ENCODE peak calls at places on chromosomes 2 and 18, in seven cellular contexts. C is K562, S is GM12878, L is HCT116, P is HepG2, K is SK-N-SH, R is H1. E is an unnamed sample. For H3K4me1, the result is how much of the 10 kb centered on the place peaks cover.

GRCh38 chr2:239662413-239663120 is 261.7 kb upstream of the HDAC4 start:
- DNase-seq in C (no peak), S (no peak), L (no peak), P (no peak), K (no peak), R (no peak), E (no peak)

GRCh38 chr18:48922203-48922800 is 28.5 kb downstream of the SMAD7 start:
- DNase-seq in C (no peak), S (no peak), L (no peak), P (no peak), K (no peak), R (no peak), E (no peak)

GRCh38 chr2:12539306-12539705 is 177.4 kb upstream of the TRIB2 start:
- DNase-seq in C (no peak), S (no peak), L (no peak), P (no peak), K (no peak), R (no peak), E (no peak)

GRCh38 chr2:168034586-168034985 is 212.8 kb downstream of the STK39 start:
- DNase-seq in C (no peak), S (no peak), L (no peak), P (no peak), K (no peak), R (no peak), E (no peak)

GRCh38 chr2:209074711-209075110 is 349.1 kb upstream of the MAP2 start:
- DNase-seq in C (no peak), S (no peak), L (no peak), P (no peak), K (no peak), R (no peak), E (no peak)

GRCh38 chr2:126784636-126785035 is 114.1 kb upstream of the TEX51 start:
- DNase-seq in C (no peak), S (no peak), L (no peak), P (no peak), K (no peak), R (no peak), E (no peak)

GRCh38 chr2:218073185-218073584 is 4.1 kb downstream of the RUFY4 start:
- DNase-seq in C (no peak), S (no peak), L (no peak), P (no peak), K (no peak), R (no peak), E (no peak)

GRCh38 chr2:85601771-85602475 is 575 bp downstream of the TMEM150A start:
- DNase-seq in C (peak), S (no peak), L (no peak), P (peak), K (peak), R (no peak), E (no peak)

GRCh38 chr2:205768341-205768740 is 86.0 kb downstream of the NRP2 start:
- DNase-seq in C (no peak), S (no peak), L (no peak), P (no peak), K (no peak), R (no peak), E (no peak)

GRCh38 chr18:48866028-48866733 is 84.6 kb downstream of the SMAD7 start:
- DNase-seq in C (no peak), S (no peak), L (no peak), P (no peak), K (peak), R (no peak), E (no peak)

GRCh38 chr2:68716948-68717661 is 17.5 kb upstream of the ARHGAP25 start:
- DNase-seq in C (no peak), S (no peak), L (no peak), P (no peak), K (no peak), R (no peak), E (no peak)

GRCh38 chr2:1613731-1614354 is 130.5 kb downstream of the PXDN start:
- DNase-seq in C (no peak), S (no peak), L (no peak), P (no peak), K (no peak), R (no peak), E (no peak)

GRCh38 chr18:11148655-11149440 is 521 bp downstream of the PIEZO2 start:
- DNase-seq in C (no peak), S (no peak), L (no peak), P (no peak), K (no peak), R (no peak), E (no peak)

GRCh38 chr18:57581301-57581934 is 5.1 kb downstream of the FECH start:
- DNase-seq in C (no peak), S (peak), L (no peak), P (no peak), K (no peak), R (no peak), E (no peak)

GRCh38 chr18:45997689-45998088 is 30.6 kb upstream of the EPG5 start:
- DNase-seq in C (no peak), S (no peak), L (no peak), P (no peak), K (no peak), R (no peak), E (no peak)

GRCh38 chr2:145410096-145410495 is 890.2 kb upstream of the ZEB2 start:
- DNase-seq in C (no peak), S (no peak), L (no peak), P (no peak), K (no peak), R (no peak), E (no peak)

GRCh38 chr2:224190871-224191270 is 151.8 kb upstream of the SERPINE2 start:
- DNase-seq in C (no peak), S (no peak), L (no peak), P (no peak), K (no peak), R (no peak), E (no peak)

GRCh38 chr18:31942301-31942998 is 478 bp downstream of the TRAPPC8 start:
- DNase-seq in C (peak), S (no peak), L (no peak), P (no peak), K (peak), R (no peak), E (no peak)

GRCh38 chr2:205683179-205683978 is 1.1 kb downstream of the NRP2 start:
- DNase-seq in C (no peak), S (no peak), L (no peak), P (no peak), K (no peak), R (no peak), E (no peak)

GRCh38 chr2:42049411-42050349 is 1.9 kb downstream of the PKDCC start:
- DNase-seq in C (no peak), S (no peak), L (no peak), P (no peak), K (no peak), R (no peak), E (no peak)

GRCh38 chr2:186841940-186842339 is 7.0 kb downstream of the ZSWIM2 start:
- DNase-seq in C (no peak), S (no peak), L (no peak), P (no peak), K (no peak), R (no peak), E (no peak)

GRCh38 chr2:140509765-140510164 is 1621.1 kb downstream of the LRP1B start:
- DNase-seq in C (no peak), S (no peak), L (no peak), P (no peak), K (no peak), R (no peak), E (no peak)

GRCh38 chr2:227326783-227327182 is 1.7 kb downstream of the MFF start:
- DNase-seq in C (no peak), S (no peak), L (no peak), P (no peak), K (no peak), R (no peak), E (no peak)

GRCh38 chr18:5498452-5498851 is 45.3 kb downstream of the EPB41L3 start:
- DNase-seq in C (no peak), S (no peak), L (no peak), P (no peak), K (no peak), R (no peak), E (no peak)

GRCh38 chr2:170972508-170973224 is 43.6 kb downstream of the GORASP2 start:
- DNase-seq in C (no peak), S (no peak), L (no peak), P (no peak), K (peak), R (no peak), E (no peak)

GRCh38 chr2:205806126-205806905 is 124.0 kb downstream of the NRP2 start:
- DNase-seq in C (no peak), S (no peak), L (no peak), P (peak), K (no peak), R (no peak), E (no peak)

GRCh38 chr2:47727956-47728355 is 55.0 kb upstream of the MSH6 start:
- DNase-seq in C (no peak), S (no peak), L (no peak), P (no peak), K (no peak), R (no peak), E (no peak)

GRCh38 chr2:134446431-134447091 is 192.7 kb downstream of the MGAT5 start:
- DNase-seq in C (no peak), S (no peak), L (no peak), P (no peak), K (no peak), R (no peak), E (no peak)

GRCh38 chr2:69177785-69178636 is 165.0 kb downstream of the ANTXR1 start:
- DNase-seq in C (peak), S (no peak), L (peak), P (peak), K (peak), R (peak), E (peak)

GRCh38 chr2:234548720-234549420 is 52.0 kb upstream of the ARL4C start:
- DNase-seq in C (no peak), S (no peak), L (no peak), P (no peak), K (no peak), R (no peak), E (no peak)

GRCh38 chr2:130768191-130768855 is 13.0 kb downstream of the AMER3 start:
- DNase-seq in C (peak), S (no peak), L (no peak), P (no peak), K (peak), R (no peak), E (no peak)

DNA sequence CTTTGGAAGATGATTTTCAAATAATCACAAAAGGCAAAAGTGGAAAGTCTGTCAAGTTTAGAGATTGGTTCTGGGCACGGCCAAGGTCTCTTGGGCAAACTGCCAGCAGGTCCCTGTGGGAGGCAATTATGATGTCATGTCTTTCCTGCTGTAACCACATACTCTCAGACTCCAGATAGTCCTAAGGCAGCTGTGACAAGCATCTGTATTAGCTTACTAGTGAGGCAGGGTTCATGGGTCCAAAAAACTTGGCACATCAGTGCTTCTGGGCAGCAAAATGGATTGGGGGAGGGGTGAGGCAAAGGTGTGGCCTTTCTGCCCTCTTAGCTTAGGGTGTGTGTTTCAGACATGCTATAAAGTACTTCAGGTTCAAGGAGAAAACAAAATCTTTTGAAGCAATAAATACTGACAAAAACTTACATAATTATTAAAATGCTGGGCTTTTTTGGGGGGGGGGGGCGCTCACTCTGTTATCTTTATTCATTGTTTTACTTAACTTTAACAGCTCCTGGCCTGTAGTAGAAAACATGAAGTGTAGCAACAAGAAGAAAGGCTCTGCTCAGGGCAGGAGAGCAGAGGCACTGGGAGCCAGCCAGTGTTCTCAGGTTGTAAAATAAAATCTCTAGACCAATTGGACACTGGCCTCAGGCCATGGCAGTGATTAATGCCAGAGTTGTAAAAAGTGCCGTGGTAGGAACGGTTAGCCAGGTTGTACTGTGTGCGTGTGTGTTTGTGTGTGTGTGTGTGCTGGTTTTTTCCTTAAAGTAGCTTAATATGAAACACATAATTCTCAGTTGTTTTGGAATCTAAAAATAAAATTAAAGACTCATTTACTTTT is 14.3 kb upstream of the TANC1 start:
- DNase-seq in C (no peak), S (no peak), L (no peak), P (peak), K (peak), R (no peak), E (no peak)
- TF ChIP-seq YY1 in C (no peak), S (no peak), L (no peak), P (no peak), K (no peak), R (no peak), E (no peak)

DNA sequence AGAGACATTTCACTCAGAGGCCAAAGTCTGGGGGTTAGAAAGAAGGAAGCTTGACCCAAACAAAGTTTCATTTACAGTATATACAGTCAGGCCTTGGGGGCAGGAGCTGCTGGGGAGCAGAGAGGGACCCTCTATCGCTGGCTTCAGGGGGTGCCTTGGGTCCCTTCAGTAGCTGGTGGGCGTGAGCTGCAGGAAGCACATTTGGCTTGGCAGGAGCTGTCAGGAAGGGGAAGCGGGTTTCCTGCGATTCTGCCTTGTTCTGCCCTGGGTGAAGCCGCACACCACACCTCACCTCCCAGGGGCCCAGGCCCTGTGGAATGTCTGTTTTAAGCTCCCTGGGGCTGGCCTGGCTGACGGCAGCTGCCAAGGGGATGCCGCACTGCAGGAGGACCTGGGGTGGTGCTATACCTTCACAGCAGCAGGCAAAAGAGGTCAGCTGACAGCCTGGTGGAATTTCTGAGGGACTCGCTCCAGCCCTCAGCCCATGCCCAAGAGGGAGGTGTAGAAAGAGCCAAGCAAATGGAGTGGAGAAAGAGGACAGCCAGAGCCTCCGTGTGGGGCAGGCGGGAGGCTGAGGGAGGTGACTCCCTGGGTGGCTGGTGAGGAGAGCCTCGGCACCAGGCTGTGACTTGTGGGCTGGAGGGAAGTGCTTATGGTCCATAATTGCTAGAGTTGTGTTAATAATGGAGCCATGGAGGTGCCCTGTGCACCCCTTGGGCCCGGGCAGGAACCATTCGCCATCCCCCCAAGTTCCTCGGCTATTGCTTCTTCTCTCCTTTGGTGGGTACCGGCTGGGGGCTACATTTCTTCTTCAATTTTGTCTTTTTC is 43.9 kb downstream of the PSD4 start:
- DNase-seq in C (no peak), S (no peak), L (no peak), P (peak), K (no peak), R (no peak), E (no peak)
- H3K4me1 ChIP-seq in C (under half), S (under half), L (under half), P (half or more), K (under half), R (under half), E (under half)

DNA sequence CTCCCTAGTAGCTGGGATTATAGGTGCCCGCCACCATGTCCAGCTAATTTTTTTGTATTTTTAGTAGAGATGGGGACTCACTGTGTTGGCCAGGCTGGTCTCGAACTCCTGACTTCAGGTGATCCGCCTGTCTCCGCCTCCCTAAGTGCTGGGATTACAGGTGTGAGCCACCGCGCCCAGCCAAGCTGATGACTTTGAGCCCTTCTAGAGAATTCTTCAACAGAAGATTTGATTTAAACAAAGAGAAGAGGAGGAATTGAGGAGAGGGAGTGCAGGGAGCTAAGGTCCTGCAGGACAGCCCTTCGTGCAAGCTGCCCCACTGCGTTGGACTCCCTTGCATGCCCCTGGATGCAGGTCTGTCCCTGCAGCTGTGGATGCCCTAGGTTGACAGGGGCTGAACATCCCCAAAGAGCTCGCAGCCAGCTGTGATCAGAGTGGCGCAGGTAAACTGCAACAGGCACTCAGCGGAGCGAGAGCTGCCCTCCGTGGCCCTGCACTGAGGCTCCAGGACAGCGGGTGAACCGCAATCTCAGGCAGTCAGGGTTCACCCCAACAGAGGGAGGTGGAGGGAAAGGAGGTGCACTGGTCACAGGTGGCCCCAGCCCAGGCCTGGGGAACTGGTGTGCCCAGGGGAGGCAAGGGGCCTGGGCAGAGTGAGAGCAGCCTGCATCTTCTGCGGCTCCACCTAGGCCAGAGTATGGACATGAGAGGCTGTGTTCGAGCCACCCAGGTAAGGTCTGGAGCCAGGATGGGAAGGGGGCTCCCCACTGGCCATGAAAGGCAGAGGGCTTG is 13.6 kb downstream of the ADRA2B start:
- DNase-seq in C (no peak), S (no peak), L (no peak), P (no peak), K (peak), R (no peak), E (no peak)
- TF ChIP-seq YY1 in C (no peak), S (no peak), L (no peak), P (no peak), K (no peak), R (no peak), E (no peak)

GRCh38 chr2:190920085-190920484 is 39.5 kb downstream of the GLS start:
- DNase-seq in C (no peak), S (no peak), L (no peak), P (no peak), K (no peak), R (no peak), E (no peak)
- H3K4me1 ChIP-seq in C (under half), S (under half), L (under half), P (under half), K (under half), R (under half), E (under half)

DNA sequence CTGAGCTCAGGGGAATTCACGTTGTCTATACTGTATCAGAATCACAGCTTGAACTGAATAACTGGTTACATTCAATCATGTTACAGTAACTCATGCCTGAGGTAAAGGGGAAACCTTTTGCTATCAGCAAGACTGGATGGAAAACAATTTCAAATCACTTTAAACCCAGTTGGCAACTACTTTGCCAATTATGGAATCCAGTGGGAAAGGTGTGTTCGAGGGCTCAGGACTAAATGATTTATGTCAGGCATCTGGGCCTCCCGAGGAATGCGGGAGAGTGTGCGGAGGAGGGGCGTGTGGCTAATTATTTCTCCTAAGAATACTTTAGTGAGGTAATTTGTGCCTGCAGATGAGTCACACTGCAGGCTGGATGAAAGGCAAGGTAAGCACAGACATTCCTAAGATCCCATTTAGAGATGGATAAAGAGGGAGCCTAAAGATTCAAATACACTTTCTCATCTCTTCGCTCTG is 100.1 kb downstream of the HRH4 start:
- DNase-seq in C (no peak), S (no peak), L (peak), P (no peak), K (no peak), R (peak), E (peak)
- TF ChIP-seq YY1 in C (no peak), S (no peak), L (no peak), P (no peak), K (no peak), R (no peak), E (no peak)

GRCh38 chr2:60552851-60553495 is 481 bp downstream of the BCL11A start:
- DNase-seq in C (no peak), S (no peak), L (no peak), P (no peak), K (no peak), R (no peak), E (no peak)
- H3K4me1 ChIP-seq in C (under half), S (under half), L (under half), P (under half), K (under half), R (under half), E (under half)